ENCODE peak calls at places on chromosome 12, in four cellular contexts. K is CD8-positive, alpha-beta memory T cell; O is upper lobe of right lung; W is adipocyte. Q is an unnamed sample. For H3K36me3 and H3K9me3, the result is how much of the 10 kb centered on the place peaks cover.

GRCh38 chr12:16515666-16516065 is 90.3 kb downstream of the LMO3 start:
- DNase-seq in K (no peak), W (no peak), O (no peak), Q (peak)

GRCh38 chr12:118193958-118194357 is 58.0 kb downstream of the PEBP1 start:
- DNase-seq in K (no peak), W (no peak), O (no peak), Q (no peak)

GRCh38 chr12:64099430-64099829 is 122.7 kb downstream of the KICS2 start:
- DNase-seq in O (no peak), W (peak), K (no peak), Q (peak)

GRCh38 chr12:67816269-67816668 is 167.7 kb downstream of the DYRK2 start:
- DNase-seq in W (peak), O (no peak), K (no peak), Q (no peak)

GRCh38 chr12:117042171-117042809 is 56.9 kb downstream of the TESC start:
- DNase-seq in K (no peak), W (no peak), O (no peak), Q (peak)

GRCh38 chr12:57216931-57217871 is 607 bp downstream of the NXPH4 start:
- DNase-seq in W (peak), K (peak), O (no peak), Q (peak)

GRCh38 chr12:105954891-105955607 is 183.7 kb downstream of the NUAK1 start:
- DNase-seq in O (no peak), K (no peak), W (peak), Q (no peak)

GRCh38 chr12:92493816-92494215 is 209.0 kb upstream of the PLEKHG7 start:
- DNase-seq in O (no peak), W (no peak), K (no peak), Q (no peak)

GRCh38 chr12:96108321-96108720 is 72.9 kb upstream of the LTA4H start:
- DNase-seq in O (no peak), K (no peak), W (no peak), Q (no peak)

GRCh38 chr12:45477526-45477925 is 252.0 kb upstream of the ARID2 start:
- DNase-seq in O (no peak), W (peak), K (no peak), Q (no peak)

DNA sequence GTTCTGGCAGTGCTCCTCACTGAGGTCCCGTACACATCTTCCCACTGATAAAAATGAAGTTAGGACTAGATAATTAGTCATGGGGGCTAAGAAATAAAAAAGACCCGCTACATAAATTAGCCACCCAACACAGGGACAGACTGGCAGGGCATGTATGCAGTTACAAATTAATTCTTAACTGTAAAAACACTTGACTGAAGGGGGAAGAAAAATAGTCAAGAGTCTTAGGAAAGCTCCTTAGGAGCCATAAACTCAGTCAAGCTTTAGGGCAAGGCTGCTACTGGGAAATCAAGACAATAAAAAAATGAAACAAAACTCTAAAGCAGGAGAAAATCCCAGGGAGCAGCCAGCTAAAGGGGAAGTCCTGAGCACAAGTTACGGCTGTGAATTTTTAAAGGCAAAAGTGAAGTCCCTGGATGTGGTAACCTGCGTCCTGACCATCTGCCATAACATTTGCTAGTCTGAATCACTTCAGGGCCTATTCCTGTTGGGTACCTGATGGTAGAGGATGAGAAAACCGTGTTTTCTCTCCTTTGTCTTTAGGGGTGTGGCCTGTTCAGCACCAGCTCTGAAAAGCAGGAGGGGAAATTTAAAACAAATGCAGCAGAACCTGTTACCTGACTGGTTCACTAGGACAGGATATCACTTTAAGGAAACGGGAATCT is 7.5 kb upstream of the NPFF start:
- DNase-seq in O (no peak), K (no peak), W (no peak), Q (no peak)
- H3K36me3 ChIP-seq in O (half or more), K (under half), W (half or more), Q (half or more)

DNA sequence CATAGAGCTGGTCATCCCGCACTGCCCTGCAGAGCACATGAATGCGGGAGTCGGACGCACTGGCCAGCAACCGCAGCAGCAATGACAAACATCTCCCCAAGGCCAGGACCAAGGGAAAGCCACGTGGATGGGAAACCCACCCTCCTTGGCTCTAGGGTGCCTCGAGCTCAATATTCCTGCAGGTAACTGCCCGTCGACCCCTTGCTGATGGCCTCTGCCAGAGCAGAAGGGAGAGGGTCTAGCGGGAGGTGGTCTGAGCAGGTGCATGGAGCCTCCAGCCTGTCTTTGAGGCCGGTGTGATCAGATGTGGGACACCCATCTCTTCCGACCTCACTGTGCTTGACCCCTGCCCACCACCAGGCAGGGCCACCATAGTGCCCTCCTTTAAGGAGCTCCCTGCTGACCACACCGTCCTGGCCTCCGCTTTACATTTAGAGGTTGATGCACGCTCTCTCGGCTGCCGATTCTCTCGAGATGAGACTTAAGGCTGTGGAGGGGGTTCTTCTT is 89.7 kb downstream of the PIWIL1 start:
- DNase-seq in O (peak), K (no peak), W (no peak), Q (no peak)
- H3K9me3 ChIP-seq in O (under half), K (under half), W (under half), Q (under half)

GRCh38 chr12:55717397-55718007 is 1.7 kb downstream of the BLOC1S1 start:
- DNase-seq in O (no peak), K (no peak), W (no peak), Q (peak)

GRCh38 chr12:55715833-55716581 is at the start of gene BLOC1S1:
- DNase-seq in W (peak), K (peak), O (peak), Q (peak)

GRCh38 chr12:55716582-55717396 is 943 bp downstream of the BLOC1S1 start:
- DNase-seq in O (no peak), W (no peak), K (no peak), Q (peak)

GRCh38 chr12:55713721-55714120 is 2.1 kb upstream of the BLOC1S1 start:
- DNase-seq in W (peak), K (no peak), O (no peak), Q (no peak)

DNA sequence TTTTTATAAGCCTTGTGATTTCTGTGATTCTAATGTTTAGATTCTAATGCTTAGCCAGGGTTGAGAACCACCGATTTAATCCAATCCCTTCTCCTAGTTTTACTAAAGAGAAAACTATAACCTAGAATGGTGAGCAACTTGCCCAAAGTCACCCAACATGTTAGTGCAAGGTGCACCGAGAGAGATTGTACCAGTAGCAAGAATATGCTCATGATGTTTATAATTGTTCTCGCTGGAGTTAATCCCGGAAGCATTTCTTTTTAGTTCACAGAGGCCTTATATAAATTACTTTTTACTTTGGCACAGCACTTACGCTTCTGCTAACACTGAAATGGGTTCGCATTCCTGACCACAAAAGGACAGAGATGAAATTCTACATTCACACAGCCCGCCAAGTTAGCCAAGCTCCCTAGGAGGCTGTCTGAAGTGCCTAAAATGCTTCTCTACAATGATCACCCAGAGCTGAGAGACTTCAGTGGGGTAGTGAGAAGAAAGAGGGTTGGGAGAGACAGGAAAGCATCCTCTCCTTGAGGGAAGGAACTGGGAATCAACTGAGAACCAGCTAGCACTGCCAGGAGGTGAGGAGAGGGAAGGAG is 579 bp upstream of the BLOC1S1 start:
- DNase-seq in O (no peak), W (no peak), K (no peak), Q (no peak)
- H3K4me3 ChIP-seq in O (peak), W (peak), K (peak), Q (peak)

DNA sequence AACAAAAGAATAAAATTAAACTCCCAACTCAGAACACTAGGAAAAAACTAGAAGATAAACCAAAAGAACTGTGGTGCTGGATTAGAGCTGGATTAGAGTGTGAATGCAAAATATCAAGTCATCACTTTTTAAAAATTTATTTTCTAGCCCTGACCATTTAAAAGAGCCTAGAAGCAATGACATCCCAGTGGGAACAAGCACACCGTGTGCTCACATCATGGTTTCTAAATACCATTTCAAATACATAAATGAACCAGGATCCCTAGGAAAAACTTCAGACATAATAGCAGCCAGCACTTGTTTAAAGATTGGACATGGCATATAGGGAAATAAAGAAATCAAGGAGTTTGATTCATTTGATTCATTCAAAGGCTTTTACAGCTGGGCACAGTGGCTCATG is 30.0 kb downstream of the KDM5A start:
- DNase-seq in K (no peak), W (no peak), O (no peak), Q (no peak)
- H3K36me3 ChIP-seq in K (under half), W (half or more), O (half or more), Q (half or more)

GRCh38 chr12:34595749-34596733 is 573.7 kb downstream of the ALG10 start:
- DNase-seq in W (no peak), K (no peak), O (peak), Q (no peak)

GRCh38 chr12:34597548-34598351 is 575.5 kb downstream of the ALG10 start:
- DNase-seq in O (peak), K (no peak), W (no peak), Q (no peak)

GRCh38 chr12:34598851-34599529 is 576.7 kb downstream of the ALG10 start:
- DNase-seq in W (no peak), K (no peak), O (peak), Q (no peak)

GRCh38 chr12:34599530-34600513 is 577.5 kb downstream of the ALG10 start:
- DNase-seq in W (no peak), K (no peak), O (peak), Q (no peak)

GRCh38 chr12:34598352-34598827 is 576.1 kb downstream of the ALG10 start:
- DNase-seq in O (no peak), K (no peak), W (no peak), Q (no peak)
- H3K9me3 ChIP-seq in O (under half), K (under half), W (under half), Q (under half)

GRCh38 chr12:2692156-2692555 is 102.6 kb upstream of the FKBP4 start:
- DNase-seq in K (no peak), W (no peak), O (no peak), Q (no peak)
- H3K4me3 ChIP-seq in K (peak), W (no peak), O (peak), Q (no peak)

DNA sequence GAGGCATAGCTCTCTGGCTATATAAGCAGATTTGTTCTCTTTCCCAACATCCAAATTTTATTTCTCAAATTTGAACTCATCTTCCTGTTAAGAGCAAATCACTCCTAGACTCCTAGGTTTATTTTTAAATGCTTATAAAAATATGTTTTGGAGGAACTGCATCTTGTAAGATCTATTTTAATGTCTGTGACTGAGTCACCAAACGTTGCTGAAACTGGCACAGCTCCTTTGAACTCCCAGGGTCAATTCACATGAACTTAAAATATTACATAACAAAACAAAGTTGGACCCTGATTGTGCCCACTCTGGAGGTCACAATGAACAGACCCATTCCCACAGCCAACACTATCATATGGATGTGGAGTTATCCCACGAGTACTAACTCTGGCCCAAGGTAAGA is 23.9 kb downstream of the ANAPC7 start:
- DNase-seq in W (no peak), O (no peak), K (no peak), Q (no peak)
- H3K36me3 ChIP-seq in W (half or more), O (half or more), K (under half), Q (half or more)